ENCODE peak calls at places on chromosomes 7 and 10, in eight cellular contexts. N is heart left ventricle, D is ovary, E is uterus, I is A549, W is spleen, H is thyroid gland, G is esophagus squamous epithelium. R is an unnamed sample.

GRCh38 chr10:48623607-48624132 is 18.8 kb upstream of the ARHGAP22 start:
- DNase-seq in N (no peak), D (no peak), E (no peak), I (no peak), W (no peak), H (peak), G (no peak), R (no peak)

GRCh38 chr7:100469227-100470044 is 5.4 kb upstream of the SPACDR start:
- DNase-seq in E (peak), W (peak), H (peak), G (no peak), N (peak), D (peak), I (peak), R (peak)

GRCh38 chr10:76035728-76036409 is 604.4 kb downstream of the LRMDA start:
- DNase-seq in D (no peak), N (no peak), H (no peak), E (peak), G (no peak), W (no peak), I (no peak), R (no peak)

GRCh38 chr10:75226656-75227055 is 9.1 kb downstream of the COMTD1 start:
- DNase-seq in N (no peak), I (no peak), D (no peak), H (no peak), W (no peak), G (no peak), E (no peak), R (peak)

GRCh38 chr10:10831085-10831484 is 186.6 kb upstream of the CELF2 start:
- DNase-seq in I (no peak), D (peak), G (no peak), E (peak), H (no peak), W (no peak), N (no peak), R (peak)

GRCh38 chr10:24390746-24391145 is 181.8 kb downstream of the KIAA1217 start:
- DNase-seq in I (no peak), N (no peak), H (no peak), G (no peak), E (no peak), W (no peak), D (no peak), R (no peak)

GRCh38 chr10:92575961-92576360 is 2.1 kb upstream of the IDE start:
- DNase-seq in N (no peak), W (no peak), I (peak), H (no peak), D (no peak), G (no peak), E (no peak), R (no peak)

GRCh38 chr10:95289003-95289920 is 1.5 kb downstream of the PDLIM1 start:
- DNase-seq in I (peak), W (no peak), D (no peak), G (no peak), E (no peak), H (no peak), N (no peak), R (peak)

GRCh38 chr10:104120061-104120460 is 1.9 kb upstream of the SFR1 start:
- DNase-seq in E (no peak), G (no peak), N (no peak), W (no peak), D (no peak), I (no peak), H (no peak), R (no peak)
- H3K4me3 ChIP-seq in E (no peak), G (no peak), N (no peak), W (no peak), D (no peak), I (peak), H (no peak), R (no peak)

GRCh38 chr10:100372415-100373297 is 25.6 kb downstream of the SCD start:
- DNase-seq in D (no peak), G (no peak), E (no peak), W (no peak), N (no peak), H (no peak), I (no peak), R (no peak)

GRCh38 chr10:100373298-100374136 is 26.5 kb downstream of the SCD start:
- DNase-seq in W (peak), E (peak), H (peak), N (peak), I (peak), G (peak), D (peak), R (peak)

GRCh38 chr10:100368721-100369120 is 21.7 kb downstream of the SCD start:
- DNase-seq in I (no peak), N (no peak), H (no peak), E (no peak), D (no peak), W (no peak), G (no peak), R (no peak)

GRCh38 chr10:100370561-100370975 is 23.5 kb downstream of the SCD start:
- DNase-seq in N (no peak), D (no peak), G (no peak), H (no peak), E (no peak), I (peak), W (no peak), R (no peak)

GRCh38 chr10:100370976-100371706 is 24.1 kb downstream of the SCD start:
- DNase-seq in W (peak), N (peak), I (peak), D (peak), H (peak), E (peak), G (no peak), R (peak)
- TF ChIP-seq POLR2A in W (no peak), N (no peak), I (peak), D (no peak), H (no peak), E (no peak), G (no peak), R (no peak)

DNA sequence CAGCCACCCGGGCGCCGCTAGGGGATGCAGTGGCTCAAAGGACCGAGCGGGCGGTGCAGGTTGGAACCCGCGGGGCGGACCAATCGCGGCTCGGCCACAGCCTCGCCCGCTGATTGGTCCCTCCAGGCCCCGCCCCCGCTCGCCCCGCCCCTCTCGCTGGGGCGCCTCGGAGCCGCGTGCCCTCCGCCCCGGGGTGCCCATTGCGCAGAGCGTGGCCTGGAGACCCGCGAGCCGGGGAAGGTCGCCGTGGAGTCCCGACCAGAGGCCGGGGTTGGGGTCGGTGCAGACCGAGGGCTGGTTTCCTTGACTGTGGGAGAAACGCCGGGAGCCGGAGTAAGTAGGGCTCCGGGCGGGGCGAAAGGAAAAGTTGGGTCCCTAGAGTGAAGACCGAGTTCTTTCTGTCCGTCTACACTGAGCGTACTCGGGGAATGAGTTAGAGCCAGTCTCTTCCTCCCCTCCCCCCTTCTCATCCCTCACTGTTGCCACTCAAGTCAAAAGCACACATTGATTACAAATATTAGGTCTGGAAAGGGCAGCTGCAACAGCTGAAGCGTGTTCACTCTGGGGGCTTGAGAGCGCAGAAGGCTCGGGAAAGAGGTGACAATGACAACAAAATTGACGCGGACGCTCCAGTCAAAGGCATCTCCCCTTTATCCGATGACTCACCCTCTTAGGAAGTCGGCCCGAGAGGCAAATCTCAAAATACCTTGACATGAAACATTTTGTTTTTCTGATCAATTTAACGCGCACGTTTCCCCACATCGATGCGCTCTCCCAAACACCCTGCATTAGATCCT is 844 bp upstream of the GATA3 start:
- DNase-seq in G (no peak), D (peak), W (peak), I (peak), E (peak), N (peak), H (peak), R (peak)
- TF ChIP-seq CTCF in G (peak), D (peak), W (peak), I (peak), E (peak), N (peak), H (peak), R (no peak)

GRCh38 chr10:88116491-88116890 is 253.1 kb downstream of the PTEN start:
- DNase-seq in E (no peak), H (no peak), G (no peak), D (no peak), I (peak), N (no peak), W (no peak), R (no peak)
- H3K4me3 ChIP-seq in E (no peak), H (no peak), G (no peak), D (no peak), I (no peak), N (no peak), W (no peak), R (no peak)

DNA sequence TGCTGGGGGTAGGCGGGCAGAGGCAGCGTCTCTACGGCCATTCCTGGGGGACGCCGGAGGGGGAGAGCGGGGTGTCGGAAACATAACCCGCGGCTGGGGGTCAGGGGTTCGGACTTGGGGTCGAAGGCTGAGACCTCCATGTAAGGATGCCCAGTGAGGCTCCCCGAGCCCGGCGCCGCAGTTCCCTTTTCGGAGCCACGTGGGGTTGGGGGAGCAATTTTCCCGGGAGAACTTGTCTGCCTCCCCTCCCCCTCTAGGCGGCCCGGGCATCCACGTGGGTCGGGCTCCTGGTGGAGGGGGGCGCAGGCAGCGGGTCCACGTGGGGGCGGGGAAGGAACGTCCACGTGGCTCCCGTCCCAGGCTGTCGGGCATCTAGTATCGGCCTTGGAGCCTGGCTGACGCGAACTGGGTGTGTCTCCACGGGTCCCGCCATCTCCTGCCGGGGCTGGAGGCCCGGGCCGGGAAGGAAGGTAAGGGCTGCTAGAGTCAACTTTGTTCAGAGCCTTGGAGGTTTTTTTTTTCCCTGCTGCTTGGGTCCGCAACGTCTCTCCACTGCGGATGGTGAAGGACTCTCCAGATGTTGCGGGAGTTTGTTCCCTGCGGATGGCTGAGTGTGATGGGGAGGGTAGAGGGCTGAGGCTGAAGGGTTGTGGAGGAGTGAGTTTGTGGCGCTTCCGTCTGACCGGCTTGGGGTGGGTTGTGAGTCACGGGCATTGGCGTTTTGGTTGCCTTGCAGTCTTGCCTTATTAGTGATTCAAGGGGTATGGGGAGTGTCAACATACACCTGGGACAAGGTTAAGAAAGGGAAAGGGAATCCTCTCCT is 744 bp downstream of the PPRC1 start:
- DNase-seq in D (peak), N (peak), E (peak), G (no peak), I (peak), H (peak), W (peak), R (peak)
- TF ChIP-seq POLR2A in D (no peak), N (no peak), E (no peak), G (no peak), I (no peak), H (no peak), W (no peak), R (no peak)

DNA sequence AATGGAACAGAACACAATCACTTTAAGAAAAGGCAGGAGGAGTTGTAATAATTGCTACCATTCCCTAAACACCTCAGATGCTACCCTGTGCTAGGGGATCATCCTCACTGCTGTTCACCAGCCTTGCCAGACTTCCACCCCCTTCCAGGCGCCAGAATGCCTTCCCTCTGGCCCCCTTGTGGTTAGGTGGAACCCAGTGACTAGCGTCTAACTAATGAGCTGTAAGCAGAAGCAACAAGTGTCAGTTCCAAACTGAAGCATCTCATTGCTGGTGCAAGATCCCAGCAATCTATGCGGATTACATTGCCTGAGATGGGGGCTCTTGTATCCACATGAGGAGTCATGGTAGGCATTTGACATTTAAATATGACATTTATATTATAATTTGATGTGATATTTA is 86.6 kb downstream of the FRMD4A start:
- DNase-seq in N (no peak), W (no peak), E (no peak), H (no peak), I (peak), G (no peak), D (no peak), R (no peak)
- TF ChIP-seq CTCF in N (no peak), W (no peak), E (no peak), H (no peak), I (no peak), G (no peak), D (no peak), R (no peak)

R was measured in lower leg skin.